ENCODE peak calls at places on chromosomes 4 and X, in eight cellular contexts. One of them, this sample, is unnamed.

GRCh38 chrX:148562846-148563245 is 62.4 kb downstream of the AFF2 start:
- DNase-seq in H54: no peak
- DNase-seq in HFF-Myc: no peak
- DNase-seq in activated T-cell treated with anti-CD3 and anti-CD28 coated beads, Interleukin-2, amount 50 U/mL, for 72 hours: no peak
- DNase-seq in activated CD8-positive, alpha-beta memory T cell treated with anti-CD3 and anti-CD28 coated beads for 24 hours: no peak
- DNase-seq in CD8-positive, alpha-beta T cell: no peak
- DNase-seq in foreskin fibroblast: no peak
- DNase-seq in stimulated activated CD8-positive, alpha-beta memory T cell treated with anti-CD3 and anti-CD28 coated beads, Interleukin-4, amount 100 ng/mL, for 1 hour: no peak
- DNase-seq in this sample: no peak

GRCh38 chr4:118348886-118349285 is 3.9 kb downstream of the PRSS12 start:
- DNase-seq in activated CD8-positive, alpha-beta memory T cell treated with anti-CD3 and anti-CD28 coated beads for 24 hours: no peak
- DNase-seq in HFF-Myc: no peak
- DNase-seq in H54: no peak
- DNase-seq in CD8-positive, alpha-beta T cell: no peak
- DNase-seq in activated T-cell treated with anti-CD3 and anti-CD28 coated beads, Interleukin-2, amount 50 U/mL, for 72 hours: no peak
- DNase-seq in foreskin fibroblast: no peak
- DNase-seq in stimulated activated CD8-positive, alpha-beta memory T cell treated with anti-CD3 and anti-CD28 coated beads, Interleukin-4, amount 100 ng/mL, for 1 hour: no peak
- DNase-seq in this sample: no peak

GRCh38 chr4:177562859-177563258 is 120.6 kb upstream of the AGA start:
- DNase-seq in foreskin fibroblast: no peak
- DNase-seq in activated T-cell treated with anti-CD3 and anti-CD28 coated beads, Interleukin-2, amount 50 U/mL, for 72 hours: no peak
- DNase-seq in HFF-Myc: no peak
- DNase-seq in H54: no peak
- DNase-seq in activated CD8-positive, alpha-beta memory T cell treated with anti-CD3 and anti-CD28 coated beads for 24 hours: no peak
- DNase-seq in CD8-positive, alpha-beta T cell: no peak
- DNase-seq in stimulated activated CD8-positive, alpha-beta memory T cell treated with anti-CD3 and anti-CD28 coated beads, Interleukin-4, amount 100 ng/mL, for 1 hour: no peak
- DNase-seq in this sample: no peak

GRCh38 chr4:48439988-48440387 is 43.2 kb upstream of the SLC10A4 start:
- DNase-seq in activated T-cell treated with anti-CD3 and anti-CD28 coated beads, Interleukin-2, amount 50 U/mL, for 72 hours: no peak
- DNase-seq in CD8-positive, alpha-beta T cell: no peak
- DNase-seq in foreskin fibroblast: no peak
- DNase-seq in stimulated activated CD8-positive, alpha-beta memory T cell treated with anti-CD3 and anti-CD28 coated beads, Interleukin-4, amount 100 ng/mL, for 1 hour: no peak
- DNase-seq in activated CD8-positive, alpha-beta memory T cell treated with anti-CD3 and anti-CD28 coated beads for 24 hours: no peak
- DNase-seq in H54: no peak
- DNase-seq in HFF-Myc: no peak
- DNase-seq in this sample: no peak

GRCh38 chr4:114208747-114209146 is 229.3 kb upstream of the ARSJ start:
- DNase-seq in activated CD8-positive, alpha-beta memory T cell treated with anti-CD3 and anti-CD28 coated beads for 24 hours: no peak
- DNase-seq in stimulated activated CD8-positive, alpha-beta memory T cell treated with anti-CD3 and anti-CD28 coated beads, Interleukin-4, amount 100 ng/mL, for 1 hour: no peak
- DNase-seq in foreskin fibroblast: peak
- DNase-seq in CD8-positive, alpha-beta T cell: no peak
- DNase-seq in H54: no peak
- DNase-seq in activated T-cell treated with anti-CD3 and anti-CD28 coated beads, Interleukin-2, amount 50 U/mL, for 72 hours: no peak
- DNase-seq in HFF-Myc: no peak
- DNase-seq in this sample: peak

GRCh38 chrX:131621650-131622049 is 77.8 kb downstream of the OR13H1 start:
- DNase-seq in HFF-Myc: no peak
- DNase-seq in activated T-cell treated with anti-CD3 and anti-CD28 coated beads, Interleukin-2, amount 50 U/mL, for 72 hours: no peak
- DNase-seq in foreskin fibroblast: no peak
- DNase-seq in CD8-positive, alpha-beta T cell: no peak
- DNase-seq in activated CD8-positive, alpha-beta memory T cell treated with anti-CD3 and anti-CD28 coated beads for 24 hours: no peak
- DNase-seq in stimulated activated CD8-positive, alpha-beta memory T cell treated with anti-CD3 and anti-CD28 coated beads, Interleukin-4, amount 100 ng/mL, for 1 hour: no peak
- DNase-seq in H54: no peak
- DNase-seq in this sample: no peak

GRCh38 chr4:46329118-46329976 is 60.6 kb downstream of the GABRA2 start:
- DNase-seq in stimulated activated CD8-positive, alpha-beta memory T cell treated with anti-CD3 and anti-CD28 coated beads, Interleukin-4, amount 100 ng/mL, for 1 hour: no peak
- DNase-seq in activated T-cell treated with anti-CD3 and anti-CD28 coated beads, Interleukin-2, amount 50 U/mL, for 72 hours: no peak
- DNase-seq in H54: no peak
- DNase-seq in CD8-positive, alpha-beta T cell: no peak
- DNase-seq in activated CD8-positive, alpha-beta memory T cell treated with anti-CD3 and anti-CD28 coated beads for 24 hours: no peak
- DNase-seq in foreskin fibroblast: no peak
- DNase-seq in HFF-Myc: no peak
- DNase-seq in this sample: no peak

GRCh38 chr4:38177792-38178665 is 217.8 kb downstream of the PTTG2 start:
- DNase-seq in foreskin fibroblast: no peak
- DNase-seq in HFF-Myc: no peak
- DNase-seq in activated CD8-positive, alpha-beta memory T cell treated with anti-CD3 and anti-CD28 coated beads for 24 hours: no peak
- DNase-seq in H54: no peak
- DNase-seq in CD8-positive, alpha-beta T cell: peak
- DNase-seq in stimulated activated CD8-positive, alpha-beta memory T cell treated with anti-CD3 and anti-CD28 coated beads, Interleukin-4, amount 100 ng/mL, for 1 hour: no peak
- DNase-seq in activated T-cell treated with anti-CD3 and anti-CD28 coated beads, Interleukin-2, amount 50 U/mL, for 72 hours: peak
- DNase-seq in this sample: no peak

GRCh38 chr4:955161-955921 is 18.0 kb downstream of the DGKQ start:
- DNase-seq in activated CD8-positive, alpha-beta memory T cell treated with anti-CD3 and anti-CD28 coated beads for 24 hours: no peak
- DNase-seq in stimulated activated CD8-positive, alpha-beta memory T cell treated with anti-CD3 and anti-CD28 coated beads, Interleukin-4, amount 100 ng/mL, for 1 hour: no peak
- DNase-seq in HFF-Myc: no peak
- DNase-seq in foreskin fibroblast: no peak
- DNase-seq in CD8-positive, alpha-beta T cell: no peak
- DNase-seq in H54: no peak
- DNase-seq in activated T-cell treated with anti-CD3 and anti-CD28 coated beads, Interleukin-2, amount 50 U/mL, for 72 hours: no peak
- DNase-seq in this sample: no peak

GRCh38 chr4:10495651-10496050 is 38.4 kb upstream of the ZNF518B start:
- DNase-seq in HFF-Myc: no peak
- DNase-seq in activated CD8-positive, alpha-beta memory T cell treated with anti-CD3 and anti-CD28 coated beads for 24 hours: no peak
- DNase-seq in stimulated activated CD8-positive, alpha-beta memory T cell treated with anti-CD3 and anti-CD28 coated beads, Interleukin-4, amount 100 ng/mL, for 1 hour: no peak
- DNase-seq in foreskin fibroblast: no peak
- DNase-seq in H54: no peak
- DNase-seq in CD8-positive, alpha-beta T cell: no peak
- DNase-seq in activated T-cell treated with anti-CD3 and anti-CD28 coated beads, Interleukin-2, amount 50 U/mL, for 72 hours: no peak
- DNase-seq in this sample: no peak

GRCh38 chr4:76896731-76897521 is 1.0 kb downstream of the SOWAHB start:
- DNase-seq in activated CD8-positive, alpha-beta memory T cell treated with anti-CD3 and anti-CD28 coated beads for 24 hours: peak
- DNase-seq in stimulated activated CD8-positive, alpha-beta memory T cell treated with anti-CD3 and anti-CD28 coated beads, Interleukin-4, amount 100 ng/mL, for 1 hour: no peak
- DNase-seq in H54: no peak
- DNase-seq in HFF-Myc: no peak
- DNase-seq in activated T-cell treated with anti-CD3 and anti-CD28 coated beads, Interleukin-2, amount 50 U/mL, for 72 hours: no peak
- DNase-seq in CD8-positive, alpha-beta T cell: no peak
- DNase-seq in foreskin fibroblast: peak
- DNase-seq in this sample: no peak

GRCh38 chr4:177411996-177412395 is 30.2 kb downstream of the AGA start:
- DNase-seq in activated T-cell treated with anti-CD3 and anti-CD28 coated beads, Interleukin-2, amount 50 U/mL, for 72 hours: no peak
- DNase-seq in HFF-Myc: no peak
- DNase-seq in CD8-positive, alpha-beta T cell: no peak
- DNase-seq in H54: no peak
- DNase-seq in foreskin fibroblast: no peak
- DNase-seq in stimulated activated CD8-positive, alpha-beta memory T cell treated with anti-CD3 and anti-CD28 coated beads, Interleukin-4, amount 100 ng/mL, for 1 hour: no peak
- DNase-seq in activated CD8-positive, alpha-beta memory T cell treated with anti-CD3 and anti-CD28 coated beads for 24 hours: no peak
- DNase-seq in this sample: no peak

GRCh38 chr4:53854991-53855885 is 209.2 kb downstream of the CHIC2 start:
- DNase-seq in HFF-Myc: no peak
- DNase-seq in activated T-cell treated with anti-CD3 and anti-CD28 coated beads, Interleukin-2, amount 50 U/mL, for 72 hours: no peak
- DNase-seq in H54: no peak
- DNase-seq in CD8-positive, alpha-beta T cell: no peak
- DNase-seq in stimulated activated CD8-positive, alpha-beta memory T cell treated with anti-CD3 and anti-CD28 coated beads, Interleukin-4, amount 100 ng/mL, for 1 hour: no peak
- DNase-seq in foreskin fibroblast: peak
- DNase-seq in activated CD8-positive, alpha-beta memory T cell treated with anti-CD3 and anti-CD28 coated beads for 24 hours: no peak
- DNase-seq in this sample: peak

GRCh38 chrX:63581390-63581789 is 203.6 kb downstream of the ARHGEF9 start:
- DNase-seq in activated CD8-positive, alpha-beta memory T cell treated with anti-CD3 and anti-CD28 coated beads for 24 hours: no peak
- DNase-seq in activated T-cell treated with anti-CD3 and anti-CD28 coated beads, Interleukin-2, amount 50 U/mL, for 72 hours: no peak
- DNase-seq in H54: no peak
- DNase-seq in foreskin fibroblast: no peak
- DNase-seq in stimulated activated CD8-positive, alpha-beta memory T cell treated with anti-CD3 and anti-CD28 coated beads, Interleukin-4, amount 100 ng/mL, for 1 hour: no peak
- DNase-seq in CD8-positive, alpha-beta T cell: no peak
- DNase-seq in HFF-Myc: no peak
- DNase-seq in this sample: no peak

GRCh38 chrX:150365953-150366911 is 3.1 kb downstream of the MAMLD1 start:
- DNase-seq in HFF-Myc: no peak
- DNase-seq in foreskin fibroblast: peak
- DNase-seq in activated T-cell treated with anti-CD3 and anti-CD28 coated beads, Interleukin-2, amount 50 U/mL, for 72 hours: peak
- DNase-seq in CD8-positive, alpha-beta T cell: no peak
- DNase-seq in activated CD8-positive, alpha-beta memory T cell treated with anti-CD3 and anti-CD28 coated beads for 24 hours: no peak
- DNase-seq in stimulated activated CD8-positive, alpha-beta memory T cell treated with anti-CD3 and anti-CD28 coated beads, Interleukin-4, amount 100 ng/mL, for 1 hour: no peak
- DNase-seq in H54: no peak
- DNase-seq in this sample: no peak

GRCh38 chrX:103310592-103311400 is at the start of gene BEX2:
- DNase-seq in activated T-cell treated with anti-CD3 and anti-CD28 coated beads, Interleukin-2, amount 50 U/mL, for 72 hours: peak
- DNase-seq in HFF-Myc: no peak
- DNase-seq in stimulated activated CD8-positive, alpha-beta memory T cell treated with anti-CD3 and anti-CD28 coated beads, Interleukin-4, amount 100 ng/mL, for 1 hour: peak
- DNase-seq in CD8-positive, alpha-beta T cell: peak
- DNase-seq in foreskin fibroblast: no peak
- DNase-seq in H54: peak
- DNase-seq in activated CD8-positive, alpha-beta memory T cell treated with anti-CD3 and anti-CD28 coated beads for 24 hours: peak
- DNase-seq in this sample: no peak

GRCh38 chrX:110407910-110408545 is 49.4 kb downstream of the RTL9 start:
- DNase-seq in CD8-positive, alpha-beta T cell: no peak
- DNase-seq in foreskin fibroblast: no peak
- DNase-seq in activated CD8-positive, alpha-beta memory T cell treated with anti-CD3 and anti-CD28 coated beads for 24 hours: peak
- DNase-seq in activated T-cell treated with anti-CD3 and anti-CD28 coated beads, Interleukin-2, amount 50 U/mL, for 72 hours: peak
- DNase-seq in stimulated activated CD8-positive, alpha-beta memory T cell treated with anti-CD3 and anti-CD28 coated beads, Interleukin-4, amount 100 ng/mL, for 1 hour: no peak
- DNase-seq in HFF-Myc: no peak
- DNase-seq in H54: no peak
- DNase-seq in this sample: peak

GRCh38 chrX:7706032-7706431 is 136.9 kb upstream of the VCX start:
- DNase-seq in HFF-Myc: no peak
- DNase-seq in H54: no peak
- DNase-seq in foreskin fibroblast: no peak
- DNase-seq in activated CD8-positive, alpha-beta memory T cell treated with anti-CD3 and anti-CD28 coated beads for 24 hours: no peak
- DNase-seq in CD8-positive, alpha-beta T cell: no peak
- DNase-seq in stimulated activated CD8-positive, alpha-beta memory T cell treated with anti-CD3 and anti-CD28 coated beads, Interleukin-4, amount 100 ng/mL, for 1 hour: no peak
- DNase-seq in activated T-cell treated with anti-CD3 and anti-CD28 coated beads, Interleukin-2, amount 50 U/mL, for 72 hours: no peak
- DNase-seq in this sample: peak

GRCh38 chr4:144703494-144703893 is 57.5 kb downstream of the HHIP start:
- DNase-seq in H54: no peak
- DNase-seq in activated CD8-positive, alpha-beta memory T cell treated with anti-CD3 and anti-CD28 coated beads for 24 hours: no peak
- DNase-seq in CD8-positive, alpha-beta T cell: no peak
- DNase-seq in activated T-cell treated with anti-CD3 and anti-CD28 coated beads, Interleukin-2, amount 50 U/mL, for 72 hours: no peak
- DNase-seq in stimulated activated CD8-positive, alpha-beta memory T cell treated with anti-CD3 and anti-CD28 coated beads, Interleukin-4, amount 100 ng/mL, for 1 hour: no peak
- DNase-seq in foreskin fibroblast: no peak
- DNase-seq in HFF-Myc: no peak
- DNase-seq in this sample: no peak

GRCh38 chr4:2411786-2412510 is 6.5 kb downstream of the ZFYVE28 start:
- DNase-seq in CD8-positive, alpha-beta T cell: no peak
- DNase-seq in H54: no peak
- DNase-seq in activated T-cell treated with anti-CD3 and anti-CD28 coated beads, Interleukin-2, amount 50 U/mL, for 72 hours: peak
- DNase-seq in HFF-Myc: no peak
- DNase-seq in foreskin fibroblast: no peak
- DNase-seq in activated CD8-positive, alpha-beta memory T cell treated with anti-CD3 and anti-CD28 coated beads for 24 hours: peak
- DNase-seq in stimulated activated CD8-positive, alpha-beta memory T cell treated with anti-CD3 and anti-CD28 coated beads, Interleukin-4, amount 100 ng/mL, for 1 hour: no peak
- DNase-seq in this sample: no peak

GRCh38 chr4:51995647-51996046 is 24.5 kb downstream of the LRRC66 start:
- DNase-seq in activated T-cell treated with anti-CD3 and anti-CD28 coated beads, Interleukin-2, amount 50 U/mL, for 72 hours: no peak
- DNase-seq in stimulated activated CD8-positive, alpha-beta memory T cell treated with anti-CD3 and anti-CD28 coated beads, Interleukin-4, amount 100 ng/mL, for 1 hour: no peak
- DNase-seq in activated CD8-positive, alpha-beta memory T cell treated with anti-CD3 and anti-CD28 coated beads for 24 hours: no peak
- DNase-seq in CD8-positive, alpha-beta T cell: no peak
- DNase-seq in foreskin fibroblast: no peak
- DNase-seq in HFF-Myc: no peak
- DNase-seq in H54: no peak
- DNase-seq in this sample: no peak

GRCh38 chr4:48718818-48719465 is 61.1 kb downstream of the FRYL start:
- DNase-seq in HFF-Myc: no peak
- DNase-seq in activated CD8-positive, alpha-beta memory T cell treated with anti-CD3 and anti-CD28 coated beads for 24 hours: no peak
- DNase-seq in foreskin fibroblast: no peak
- DNase-seq in stimulated activated CD8-positive, alpha-beta memory T cell treated with anti-CD3 and anti-CD28 coated beads, Interleukin-4, amount 100 ng/mL, for 1 hour: no peak
- DNase-seq in H54: no peak
- DNase-seq in CD8-positive, alpha-beta T cell: no peak
- DNase-seq in activated T-cell treated with anti-CD3 and anti-CD28 coated beads, Interleukin-2, amount 50 U/mL, for 72 hours: no peak
- DNase-seq in this sample: no peak

GRCh38 chr4:88439161-88439760 is 17.7 kb upstream of the HERC5 start:
- DNase-seq in CD8-positive, alpha-beta T cell: no peak
- DNase-seq in activated CD8-positive, alpha-beta memory T cell treated with anti-CD3 and anti-CD28 coated beads for 24 hours: no peak
- DNase-seq in H54: no peak
- DNase-seq in activated T-cell treated with anti-CD3 and anti-CD28 coated beads, Interleukin-2, amount 50 U/mL, for 72 hours: no peak
- DNase-seq in stimulated activated CD8-positive, alpha-beta memory T cell treated with anti-CD3 and anti-CD28 coated beads, Interleukin-4, amount 100 ng/mL, for 1 hour: no peak
- DNase-seq in HFF-Myc: no peak
- DNase-seq in foreskin fibroblast: no peak
- DNase-seq in this sample: no peak

GRCh38 chr4:115453416-115453815 is 340.0 kb upstream of the NDST4 start:
- DNase-seq in H54: no peak
- DNase-seq in activated T-cell treated with anti-CD3 and anti-CD28 coated beads, Interleukin-2, amount 50 U/mL, for 72 hours: no peak
- DNase-seq in HFF-Myc: no peak
- DNase-seq in foreskin fibroblast: no peak
- DNase-seq in activated CD8-positive, alpha-beta memory T cell treated with anti-CD3 and anti-CD28 coated beads for 24 hours: no peak
- DNase-seq in CD8-positive, alpha-beta T cell: no peak
- DNase-seq in stimulated activated CD8-positive, alpha-beta memory T cell treated with anti-CD3 and anti-CD28 coated beads, Interleukin-4, amount 100 ng/mL, for 1 hour: no peak
- DNase-seq in this sample: no peak

GRCh38 chr4:177356921-177357320 is 47.2 kb downstream of the NEIL3 start:
- DNase-seq in stimulated activated CD8-positive, alpha-beta memory T cell treated with anti-CD3 and anti-CD28 coated beads, Interleukin-4, amount 100 ng/mL, for 1 hour: no peak
- DNase-seq in CD8-positive, alpha-beta T cell: no peak
- DNase-seq in activated CD8-positive, alpha-beta memory T cell treated with anti-CD3 and anti-CD28 coated beads for 24 hours: no peak
- DNase-seq in activated T-cell treated with anti-CD3 and anti-CD28 coated beads, Interleukin-2, amount 50 U/mL, for 72 hours: no peak
- DNase-seq in HFF-Myc: no peak
- DNase-seq in H54: no peak
- DNase-seq in foreskin fibroblast: no peak
- DNase-seq in this sample: no peak

GRCh38 chrX:49884290-49884862 is 5.1 kb downstream of the USP27X start:
- DNase-seq in stimulated activated CD8-positive, alpha-beta memory T cell treated with anti-CD3 and anti-CD28 coated beads, Interleukin-4, amount 100 ng/mL, for 1 hour: peak
- DNase-seq in activated T-cell treated with anti-CD3 and anti-CD28 coated beads, Interleukin-2, amount 50 U/mL, for 72 hours: peak
- DNase-seq in foreskin fibroblast: no peak
- DNase-seq in activated CD8-positive, alpha-beta memory T cell treated with anti-CD3 and anti-CD28 coated beads for 24 hours: peak
- DNase-seq in HFF-Myc: peak
- DNase-seq in H54: peak
- DNase-seq in CD8-positive, alpha-beta T cell: peak
- DNase-seq in this sample: peak

This sample was measured in HFFc6.